ENCODE peak calls at places on chromosomes 2 and 18, in five cellular contexts. One of them, this sample, is unnamed.

GRCh38 chr2:205024822-205025518 is 479.7 kb downstream of the PARD3B start:
- DNase-seq in body of pancreas: peak
- DNase-seq in lung: peak
- DNase-seq in heart left ventricle: peak
- DNase-seq in HL-60: no peak
- DNase-seq in this sample: peak

GRCh38 chr2:200863655-200864205 is 728 bp downstream of the CLK1 start:
- DNase-seq in body of pancreas: peak
- DNase-seq in lung: no peak
- DNase-seq in heart left ventricle: peak
- DNase-seq in HL-60: no peak
- DNase-seq in this sample: peak

GRCh38 chr2:157497603-157498314 is 53.9 kb upstream of the CYTIP start:
- DNase-seq in body of pancreas: no peak
- DNase-seq in lung: no peak
- DNase-seq in heart left ventricle: no peak
- DNase-seq in HL-60: no peak
- DNase-seq in this sample: peak

GRCh38 chr2:190755796-190756415 is 107.0 kb downstream of the NAB1 start:
- DNase-seq in body of pancreas: no peak
- DNase-seq in lung: no peak
- DNase-seq in heart left ventricle: no peak
- DNase-seq in HL-60: no peak
- DNase-seq in this sample: peak

GRCh38 chr2:18268400-18268799 is 292.1 kb downstream of the RDH14 start:
- DNase-seq in body of pancreas: no peak
- DNase-seq in lung: no peak
- DNase-seq in heart left ventricle: no peak
- DNase-seq in HL-60: no peak
- DNase-seq in this sample: no peak

GRCh38 chr18:2555895-2556294 is 15.4 kb downstream of the METTL4 start:
- DNase-seq in body of pancreas: no peak
- DNase-seq in lung: no peak
- DNase-seq in heart left ventricle: no peak
- DNase-seq in HL-60: no peak
- DNase-seq in this sample: no peak

GRCh38 chr18:58208207-58208944 is 164.3 kb downstream of the NEDD4L start:
- DNase-seq in body of pancreas: no peak
- DNase-seq in lung: no peak
- DNase-seq in heart left ventricle: no peak
- DNase-seq in HL-60: no peak
- DNase-seq in this sample: no peak

GRCh38 chr18:52242711-52243110 is 97.3 kb upstream of the DCC start:
- DNase-seq in body of pancreas: no peak
- DNase-seq in lung: no peak
- DNase-seq in heart left ventricle: no peak
- DNase-seq in HL-60: no peak
- DNase-seq in this sample: no peak

GRCh38 chr2:42928692-42929576 is 136.6 kb upstream of the HAAO start:
- DNase-seq in body of pancreas: peak
- DNase-seq in lung: no peak
- DNase-seq in heart left ventricle: no peak
- DNase-seq in HL-60: no peak
- DNase-seq in this sample: peak

GRCh38 chr2:232418466-232419244 is 12.0 kb downstream of the ALPG start:
- DNase-seq in body of pancreas: peak
- DNase-seq in lung: no peak
- DNase-seq in heart left ventricle: no peak
- DNase-seq in HL-60: peak
- DNase-seq in this sample: peak

GRCh38 chr2:28975671-28976070 is 5.4 kb upstream of the TOGARAM2 start:
- DNase-seq in body of pancreas: no peak
- DNase-seq in lung: no peak
- DNase-seq in heart left ventricle: no peak
- DNase-seq in HL-60: no peak
- DNase-seq in this sample: no peak

DNA sequence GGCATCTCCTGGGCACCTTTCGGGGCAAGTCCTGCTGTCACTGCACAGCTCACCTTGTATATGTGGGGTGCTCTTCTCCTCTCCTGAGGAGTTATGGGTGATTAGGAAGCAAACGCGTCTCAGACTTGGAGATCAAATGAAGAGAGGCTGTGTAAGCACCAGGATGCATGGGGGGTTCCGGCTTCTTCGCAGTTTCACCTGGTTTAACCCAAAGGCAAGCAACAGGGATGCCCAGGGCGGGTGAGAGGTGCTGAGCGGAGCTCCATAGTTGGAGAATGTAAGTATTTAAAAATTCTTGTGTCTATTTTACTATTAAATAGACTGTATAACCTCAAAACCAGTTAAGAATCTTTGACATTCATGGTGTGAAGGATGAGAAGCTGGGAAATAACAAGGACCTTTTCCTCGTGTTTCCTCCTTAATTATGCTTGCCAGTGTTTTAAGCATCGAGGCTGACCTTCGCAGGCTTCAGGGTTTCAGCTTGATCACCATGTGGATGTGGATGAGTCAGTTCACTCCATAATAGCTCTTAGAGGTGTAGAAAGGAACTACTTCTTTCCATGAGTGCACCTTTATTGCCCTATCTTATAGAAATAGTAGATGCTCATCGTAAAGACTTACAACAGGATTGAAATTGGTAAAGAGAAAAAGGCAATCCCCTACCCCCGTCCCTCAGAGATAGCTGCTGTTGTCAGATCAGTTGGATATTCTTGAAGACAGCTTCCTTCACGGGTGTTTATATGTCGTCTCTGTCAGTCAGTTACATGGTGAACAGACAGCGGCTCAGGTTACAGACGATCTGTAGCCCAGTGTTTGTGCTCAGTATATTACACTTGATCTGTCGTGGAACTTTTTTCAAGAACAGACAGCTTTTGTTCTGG is 201.1 kb downstream of the AGAP1 start:
- DNase-seq in body of pancreas: no peak
- DNase-seq in lung: no peak
- DNase-seq in heart left ventricle: peak
- DNase-seq in HL-60: no peak
- DNase-seq in this sample: no peak
- TF ChIP-seq CTCF in body of pancreas: no peak
- TF ChIP-seq CTCF in lung: no peak
- TF ChIP-seq CTCF in heart left ventricle: no peak
- TF ChIP-seq CTCF in HL-60: no peak
- TF ChIP-seq CTCF in this sample: no peak

DNA sequence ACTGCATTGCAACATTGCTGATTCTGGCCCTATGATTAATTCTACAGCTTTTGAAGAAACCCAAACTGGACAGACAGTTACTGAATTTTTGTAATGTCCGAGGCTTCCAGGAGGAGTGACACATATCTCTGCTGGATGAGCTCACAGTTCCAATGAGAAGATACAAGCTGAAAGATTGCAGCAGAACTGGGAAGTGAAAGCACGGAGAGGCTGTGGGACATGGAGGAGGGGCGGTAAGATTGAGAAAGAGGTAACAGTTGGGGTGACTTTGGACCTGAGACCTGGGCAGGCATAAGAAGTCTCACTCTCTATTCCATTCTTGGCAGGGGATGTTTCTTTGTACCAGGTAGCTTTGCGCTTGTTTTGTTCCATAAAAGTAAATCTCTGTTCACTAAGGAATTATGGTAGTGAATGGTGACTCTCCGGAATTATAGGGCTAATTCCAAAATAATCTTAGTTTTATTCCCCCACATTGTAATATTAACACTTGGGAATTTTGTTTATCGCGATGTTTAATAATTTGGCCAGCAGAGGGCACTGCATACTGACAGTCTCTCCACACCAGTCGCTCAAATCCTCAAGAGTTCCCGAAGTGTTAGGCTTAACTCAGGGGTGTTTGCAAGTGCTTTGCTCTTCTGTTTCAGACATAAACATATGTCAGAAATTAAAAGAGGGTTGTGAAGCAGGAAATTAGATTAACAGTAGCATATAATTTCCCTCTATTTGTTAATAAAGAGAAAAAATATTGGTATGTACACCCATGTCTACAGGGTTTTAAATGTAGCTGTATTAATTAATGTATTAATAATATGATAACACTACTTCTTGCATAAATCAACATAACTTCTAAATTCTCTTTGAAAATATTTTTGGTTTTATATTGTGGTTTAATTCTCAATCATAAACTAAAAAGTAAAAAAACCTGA is 201.4 kb downstream of the SOCS6 start:
- DNase-seq in body of pancreas: peak
- DNase-seq in lung: no peak
- DNase-seq in heart left ventricle: no peak
- DNase-seq in HL-60: peak
- DNase-seq in this sample: peak
- H3K4me3 ChIP-seq in body of pancreas: no peak
- H3K4me3 ChIP-seq in lung: no peak
- H3K4me3 ChIP-seq in heart left ventricle: no peak
- H3K4me3 ChIP-seq in HL-60: no peak
- H3K4me3 ChIP-seq in this sample: peak

DNA sequence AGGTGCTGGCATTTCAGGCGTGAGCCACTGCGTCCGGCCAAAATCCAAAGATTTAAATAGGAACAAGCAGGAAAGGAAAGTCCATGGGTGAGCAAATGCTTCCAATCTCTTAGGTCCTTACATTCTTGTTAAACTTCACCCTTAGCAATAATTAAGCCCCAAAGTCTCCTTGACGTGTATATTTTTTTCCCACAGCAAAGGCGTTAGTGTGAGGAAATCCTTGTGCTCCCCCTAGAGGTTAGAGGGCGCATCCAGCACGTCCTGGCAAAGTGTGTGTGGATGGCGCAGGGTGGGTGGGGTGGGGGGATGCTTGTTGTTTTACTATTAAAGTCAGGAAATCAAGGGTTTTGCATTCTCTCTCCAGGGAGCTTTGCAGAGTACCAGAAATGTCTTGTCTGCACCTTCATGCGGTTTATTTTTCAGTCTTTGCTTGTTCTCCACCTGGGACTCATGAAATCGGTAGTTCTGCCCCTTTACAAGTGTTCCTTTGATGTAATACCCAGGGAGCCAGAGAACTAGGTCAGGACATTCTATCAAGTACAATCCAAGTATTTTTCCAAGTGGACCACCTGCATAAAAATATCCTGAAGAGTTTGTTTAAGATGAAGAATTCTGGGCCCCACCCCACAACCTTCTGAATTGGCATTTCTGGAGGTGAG is 22.2 kb upstream of the ITSN2 start:
- DNase-seq in body of pancreas: peak
- DNase-seq in lung: peak
- DNase-seq in heart left ventricle: peak
- DNase-seq in HL-60: no peak
- DNase-seq in this sample: peak
- TF ChIP-seq CTCF in body of pancreas: peak
- TF ChIP-seq CTCF in lung: peak
- TF ChIP-seq CTCF in heart left ventricle: peak
- TF ChIP-seq CTCF in HL-60: peak
- TF ChIP-seq CTCF in this sample: peak

DNA sequence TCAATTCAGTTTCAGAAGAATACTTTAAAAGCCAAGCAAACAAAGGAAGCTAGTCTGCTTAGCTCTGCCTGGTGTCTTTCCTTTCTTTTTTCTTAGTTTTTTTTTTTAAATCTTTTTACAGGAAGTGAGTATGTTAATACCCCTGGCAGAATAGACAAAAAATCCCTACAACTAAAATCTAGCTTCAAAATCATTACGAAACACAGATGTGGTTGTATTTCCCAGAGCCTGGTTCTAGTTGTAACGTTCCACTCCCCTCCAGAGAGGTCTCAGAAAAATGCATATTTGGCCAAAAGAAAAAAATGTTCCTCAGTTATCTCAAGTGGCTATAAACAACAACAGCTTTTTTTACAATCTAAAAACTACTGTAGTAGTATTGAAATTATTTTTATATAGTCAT is 202.1 kb upstream of the RND3 start:
- DNase-seq in body of pancreas: no peak
- DNase-seq in lung: no peak
- DNase-seq in heart left ventricle: no peak
- DNase-seq in HL-60: no peak
- DNase-seq in this sample: peak
- H3K4me3 ChIP-seq in body of pancreas: no peak
- H3K4me3 ChIP-seq in lung: no peak
- H3K4me3 ChIP-seq in heart left ventricle: no peak
- H3K4me3 ChIP-seq in HL-60: no peak
- H3K4me3 ChIP-seq in this sample: no peak

DNA sequence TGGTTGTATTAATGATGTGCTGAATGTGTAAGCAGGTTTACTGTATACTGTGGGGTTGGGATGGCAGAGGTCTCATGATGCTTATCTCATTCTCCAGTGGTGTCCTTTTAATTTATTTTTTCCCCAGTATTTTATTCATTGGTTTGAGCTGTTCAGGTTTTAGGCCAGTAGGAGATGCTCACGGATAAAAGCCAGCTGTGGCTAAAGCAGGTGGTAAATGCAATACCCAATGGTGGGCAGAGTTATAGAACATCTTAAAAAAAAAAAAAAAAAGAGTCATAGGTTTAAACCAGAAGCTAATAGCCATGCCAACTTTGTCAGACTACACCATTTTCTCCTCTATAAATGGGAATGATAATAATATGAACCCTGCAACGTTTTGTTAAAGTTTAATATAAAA is 57.8 kb upstream of the NEUROD1 start:
- DNase-seq in body of pancreas: peak
- DNase-seq in lung: no peak
- DNase-seq in heart left ventricle: no peak
- DNase-seq in HL-60: no peak
- DNase-seq in this sample: peak
- TF ChIP-seq CTCF in body of pancreas: peak
- TF ChIP-seq CTCF in lung: no peak
- TF ChIP-seq CTCF in heart left ventricle: peak
- TF ChIP-seq CTCF in HL-60: no peak
- TF ChIP-seq CTCF in this sample: no peak

DNA sequence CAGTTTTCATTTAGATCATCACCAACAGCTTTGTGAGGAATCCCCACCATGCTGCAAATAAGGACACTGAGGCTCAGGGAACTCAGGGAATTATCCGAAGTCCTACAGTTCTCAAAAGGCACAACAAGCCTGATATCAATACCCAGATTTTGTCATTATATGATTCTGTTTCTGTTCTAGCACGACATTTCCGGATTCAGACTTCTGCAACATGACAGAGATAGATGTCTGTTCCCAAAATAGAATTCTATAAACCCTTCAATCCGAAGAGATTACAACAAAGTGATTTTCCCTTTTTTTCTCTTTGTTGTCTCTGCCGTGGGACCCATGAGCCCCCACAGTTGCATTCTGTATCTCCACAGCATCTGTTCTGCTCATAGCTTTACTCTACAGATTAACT is 72.0 kb downstream of the DOCK10 start:
- DNase-seq in body of pancreas: no peak
- DNase-seq in lung: no peak
- DNase-seq in heart left ventricle: no peak
- DNase-seq in HL-60: no peak
- DNase-seq in this sample: no peak
- H3K4me3 ChIP-seq in body of pancreas: no peak
- H3K4me3 ChIP-seq in lung: no peak
- H3K4me3 ChIP-seq in heart left ventricle: no peak
- H3K4me3 ChIP-seq in HL-60: no peak
- H3K4me3 ChIP-seq in this sample: no peak